ENCODE peak calls at places on chromosomes 7 and 10, in four cellular contexts. U, H, W and O are unnamed samples.

GRCh38 chr10:2279666-2280065 is 542.3 kb upstream of the ADARB2 start:
- DNase-seq in U (no peak), H (no peak), W (no peak), O (no peak)

GRCh38 chr10:46308113-46308415 is 21.3 kb downstream of the ANTXRL start:
- DNase-seq in U (no peak), H (no peak), W (no peak), O (no peak)

GRCh38 chr10:37125921-37126320 is 523 bp downstream of the ANKRD30A start:
- DNase-seq in U (no peak), H (no peak), W (no peak), O (no peak)

GRCh38 chr10:8576281-8576680 is 521.8 kb downstream of the GATA3 start:
- DNase-seq in U (no peak), H (no peak), W (no peak), O (no peak)

GRCh38 chr10:22321156-22321711 is 335 bp downstream of the BMI1 start:
- DNase-seq in U (no peak), H (peak; percentile 63), W (no peak), O (peak; percentile 40)

GRCh38 chr10:73644015-73644743 is 2.9 kb upstream of the MYOZ1 start:
- DNase-seq in U (no peak), H (peak; percentile 69), W (no peak), O (no peak)

GRCh38 chr7:138975343-138976104 is 5.7 kb downstream of the KIAA1549 start:
- DNase-seq in U (no peak), H (no peak), W (no peak), O (no peak)

GRCh38 chr7:70654979-70655378 is 477.0 kb upstream of the GALNT17 start:
- DNase-seq in U (no peak), H (no peak), W (no peak), O (no peak)

GRCh38 chr7:129073738-129074137 is 18.8 kb upstream of the TNPO3 start:
- DNase-seq in U (no peak), H (no peak), W (no peak), O (no peak)

GRCh38 chr7:156148995-156149394 is 336.7 kb upstream of the SHH start:
- DNase-seq in U (no peak), H (no peak), W (no peak), O (no peak)

GRCh38 chr10:44355630-44356029 is 29.3 kb downstream of the CXCL12 start:
- DNase-seq in U (no peak), H (no peak), W (no peak), O (no peak)

GRCh38 chr10:62109532-62110293 is 158.9 kb downstream of the RTKN2 start:
- DNase-seq in U (no peak), H (no peak), W (no peak), O (no peak)

GRCh38 chr10:63722537-63722936 is 201.3 kb downstream of the REEP3 start:
- DNase-seq in U (no peak), H (no peak), W (no peak), O (no peak)

GRCh38 chr7:155260498-155260872 is 37.2 kb upstream of the INSIG1 start:
- DNase-seq in U (no peak), H (no peak), W (no peak), O (no peak)

GRCh38 chr7:84614821-84615506 is 420.4 kb upstream of the SEMA3A start:
- DNase-seq in U (no peak), H (no peak), W (no peak), O (no peak)

GRCh38 chr10:17120711-17121110 is 8.9 kb downstream of the CUBN start:
- DNase-seq in U (no peak), H (peak; percentile 58), W (no peak), O (no peak)

GRCh38 chr10:7558036-7558435 is 108.7 kb downstream of the ITIH5 start:
- DNase-seq in U (no peak), H (no peak), W (no peak), O (no peak)

GRCh38 chr10:56622335-56622973 is 261.4 kb upstream of the ZWINT start:
- DNase-seq in U (no peak), H (no peak), W (no peak), O (no peak)

GRCh38 chr10:129744134-129744895 is 219.8 kb downstream of the EBF3 start:
- DNase-seq in U (peak; percentile 62), H (no peak), W (no peak), O (peak; percentile 49)

GRCh38 chr7:27933691-27934565 is 194.0 kb downstream of the TAX1BP1 start:
- DNase-seq in U (no peak), H (no peak), W (no peak), O (no peak)

GRCh38 chr7:158602905-158603772 is 15.5 kb upstream of the PTPRN2 start:
- DNase-seq in U (no peak), H (no peak), W (no peak), O (no peak)

GRCh38 chr7:40804477-40805215 is 669.8 kb downstream of the SUGCT start:
- DNase-seq in U (no peak), H (no peak), W (no peak), O (no peak)

GRCh38 chr10:88687853-88688467 is 18.1 kb upstream of the LIPK start:
- DNase-seq in U (no peak), H (no peak), W (no peak), O (no peak)

GRCh38 chr7:98733036-98733435 is 116.0 kb downstream of the NPTX2 start:
- DNase-seq in U (no peak), H (peak; percentile 48), W (no peak), O (no peak)

GRCh38 chr7:27641576-27642230 is 21.0 kb downstream of the HIBADH start:
- DNase-seq in U (no peak), H (no peak), W (no peak), O (no peak)

GRCh38 chr10:7696545-7696944 is 6.6 kb upstream of the ITIH2 start:
- DNase-seq in U (no peak), H (no peak), W (no peak), O (peak; percentile 81)

GRCh38 chr7:47513741-47514241 is 68.1 kb downstream of the TNS3 start:
- DNase-seq in U (no peak), H (peak; percentile 41), W (no peak), O (no peak)

GRCh38 chr10:133128126-133129081 is 31.6 kb upstream of the KNDC1 start:
- DNase-seq in U (no peak), H (no peak), W (peak; percentile 9), O (peak; percentile 81)

GRCh38 chr10:114393886-114394285 is 10.4 kb downstream of the AFAP1L2 start:
- DNase-seq in U (no peak), H (no peak), W (no peak), O (no peak)

GRCh38 chr10:43074827-43075611 is 1.9 kb upstream of the RET start:
- DNase-seq in U (no peak), H (no peak), W (no peak), O (no peak)

GRCh38 chr10:119120413-119120867 is 16.5 kb downstream of the DENND10 start:
- DNase-seq in U (no peak), H (no peak), W (no peak), O (no peak)

GRCh38 chr7:114789942-114790341 is 132.0 kb upstream of the MDFIC start:
- DNase-seq in U (no peak), H (no peak), W (no peak), O (no peak)

GRCh38 chr7:69942557-69942956 is 344.3 kb downstream of the AUTS2 start:
- DNase-seq in U (no peak), H (no peak), W (no peak), O (no peak)

GRCh38 chr10:2081501-2081900 is 344.2 kb upstream of the ADARB2 start:
- DNase-seq in U (peak; percentile 92), H (no peak), W (no peak), O (no peak)

GRCh38 chr7:131105294-131105802 is 222.3 kb upstream of the MKLN1 start:
- DNase-seq in U (no peak), H (peak; percentile 57), W (peak; percentile 20), O (no peak)

GRCh38 chr7:8982338-8982994 is 549.1 kb downstream of the NXPH1 start:
- DNase-seq in U (no peak), H (no peak), W (no peak), O (no peak)

DNA sequence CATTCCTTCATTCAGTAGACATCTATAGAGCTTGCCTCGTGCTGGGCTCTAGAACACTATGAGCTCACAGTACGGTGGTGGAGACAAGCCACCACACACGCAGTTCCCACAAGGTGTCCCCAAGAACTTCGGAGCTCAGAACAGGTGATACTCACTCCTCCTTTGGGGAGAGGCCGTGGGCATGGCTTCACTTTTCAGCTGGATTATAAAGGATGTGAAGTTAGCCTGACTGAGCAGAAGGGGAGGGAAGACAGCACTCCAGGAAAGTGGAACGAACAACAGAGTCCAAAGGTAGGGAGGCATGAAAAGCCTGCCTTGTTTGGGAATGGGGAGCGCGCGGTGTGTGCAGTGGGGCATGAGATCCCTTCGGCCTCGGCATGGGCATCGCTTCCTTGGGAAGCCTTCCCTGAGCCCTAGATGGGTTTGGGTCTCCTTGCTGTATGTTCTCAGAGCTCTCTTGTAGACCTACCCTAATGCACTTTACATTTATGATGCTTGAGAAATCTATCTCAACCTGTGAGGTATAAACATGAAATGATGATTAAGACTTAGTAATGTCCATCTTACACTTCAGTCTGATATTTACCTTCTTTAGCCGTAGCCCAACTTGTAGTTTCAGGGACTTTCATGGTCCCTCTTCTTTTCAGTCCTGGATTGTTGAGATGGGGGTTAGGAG is 852 bp upstream of the OGA start:
- DNase-seq in U (no peak), H (peak; percentile 51), W (no peak), O (no peak)
- H3K4me3 ChIP-seq in U (peak overlapping the region; percentile 73), H (peak overlapping the region; percentile 5), W (peak overlapping the region; percentile 11), O (peak overlapping the region; percentile 26)

GRCh38 chr7:105388373-105389089 is at the start of gene SRPK2:
- DNase-seq in U (peak; percentile 92), H (peak; percentile 70), W (peak; percentile 38), O (peak; percentile 73)
- TF ChIP-seq POLR2A in U (peak; percentile 27), H (peak; percentile 46), W (no peak), O (peak; percentile 49)

GRCh38 chr10:26296351-26296750 is 79.8 kb downstream of the GAD2 start:
- DNase-seq in U (no peak), H (no peak), W (no peak), O (no peak)
- H3K4me3 ChIP-seq in U (no peak overlapping the region), H (no peak overlapping the region), W (no peak overlapping the region), O (no peak overlapping the region)

DNA sequence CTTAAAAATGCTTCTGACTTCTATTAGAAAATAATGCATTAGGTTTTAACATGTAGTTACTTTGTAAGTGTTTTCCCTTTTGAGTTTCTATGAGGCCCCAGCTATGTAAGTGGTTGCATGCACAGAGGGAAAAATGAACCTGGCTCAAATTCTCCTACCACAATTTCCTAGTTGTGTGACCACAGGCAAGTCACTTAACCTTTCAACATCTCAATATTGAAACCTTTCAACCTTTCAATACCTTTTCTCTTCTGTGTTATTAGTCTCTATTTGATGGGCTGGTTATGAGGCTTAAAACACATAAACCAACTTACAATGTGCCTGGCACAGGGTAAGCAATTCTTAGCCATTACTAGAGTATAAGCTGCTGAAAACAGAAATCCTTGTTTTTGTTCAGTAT is 203.0 kb downstream of the KCND2 start:
- DNase-seq in U (no peak), H (no peak), W (no peak), O (no peak)
- TF ChIP-seq POLR2A in U (no peak), H (no peak), W (no peak), O (no peak)

DNA sequence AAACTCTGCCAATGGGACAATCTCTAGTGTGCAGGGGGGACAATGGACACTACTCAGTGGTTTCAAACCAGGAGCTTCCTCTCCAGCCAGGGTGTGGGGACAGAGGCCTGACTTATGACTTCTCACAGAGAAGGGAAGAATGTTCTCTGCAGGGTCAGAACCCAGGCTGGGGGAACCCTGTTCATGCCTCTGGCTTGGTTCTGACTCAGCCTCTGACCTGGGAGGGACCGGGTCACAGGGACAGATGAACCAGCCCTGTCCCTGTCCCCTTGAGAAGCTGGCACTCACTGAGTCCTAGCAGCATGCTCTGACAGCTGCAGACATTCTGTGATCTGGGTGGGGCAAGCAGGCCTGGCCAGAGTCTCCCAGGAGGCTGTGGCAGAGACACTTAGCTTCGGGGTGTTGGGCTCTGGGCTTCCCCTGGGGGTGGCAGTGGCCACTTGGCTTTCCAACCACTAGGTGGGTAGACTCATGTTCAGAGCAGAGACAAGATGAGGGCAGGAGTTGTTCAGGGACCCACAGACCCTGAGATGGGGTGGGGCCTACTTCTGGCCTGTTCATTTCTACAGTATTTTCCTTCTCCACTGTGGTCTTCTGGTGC is 13.6 kb downstream of the TSPAN15 start:
- DNase-seq in U (no peak), H (no peak), W (no peak), O (no peak)
- H3K4me3 ChIP-seq in U (no peak overlapping the region), H (no peak overlapping the region), W (no peak overlapping the region), O (no peak overlapping the region)